ENCODE peak calls at places on chromosomes 13 and 19, in nine cellular contexts. C, V, F, O, J, E, B, T and D are unnamed samples.
A peak's percentile ranks its signal among the peaks of the same experiment; 100 is the strongest.

GRCh38 chr19:535017-535835 is 3.7 kb downstream of the CDC34 start:
- DNase-seq in C (peak; percentile 23), V (no peak), F (peak; percentile 67), O (no peak), J (peak; percentile 42), E (no peak), B (no peak), T (no peak), D (no peak)

GRCh38 chr19:44948237-44948636 is 2.4 kb downstream of the APOC2 start:
- DNase-seq in C (no peak), V (no peak), F (no peak), O (no peak), J (no peak), E (no peak), B (no peak), T (no peak), D (no peak)

GRCh38 chr13:35694549-35695233 is 218.2 kb upstream of the MAB21L1 start:
- DNase-seq in C (no peak), V (no peak), F (no peak), O (no peak), J (no peak), E (no peak), B (no peak), T (no peak), D (no peak)

GRCh38 chr13:105518086-105518485 is 1017.4 kb downstream of the EFNB2 start:
- DNase-seq in C (peak; percentile 1), V (no peak), F (no peak), O (no peak), J (no peak), E (no peak), B (no peak), T (no peak), D (peak; percentile 31)

GRCh38 chr19:15971217-15971616 is 22.4 kb downstream of the OR10H4 start:
- DNase-seq in C (no peak), V (no peak), F (no peak), O (no peak), J (no peak), E (no peak), B (no peak), T (no peak), D (no peak)

GRCh38 chr19:1811472-1811894 is 593 bp downstream of the ATP8B3 start:
- DNase-seq in C (peak; percentile 72), V (no peak), F (peak; percentile 80), O (peak; percentile 14), J (peak; percentile 95), E (no peak), B (peak; percentile 56), T (no peak), D (no peak)

GRCh38 chr13:22839554-22840286 is 341.1 kb upstream of the SGCG start:
- DNase-seq in C (no peak), V (no peak), F (no peak), O (peak; percentile 2), J (no peak), E (no peak), B (no peak), T (no peak), D (no peak)

GRCh38 chr13:106990594-106990993 is 422.7 kb upstream of the ARGLU1 start:
- DNase-seq in C (no peak), V (no peak), F (no peak), O (no peak), J (no peak), E (no peak), B (no peak), T (no peak), D (no peak)

GRCh38 chr19:43777163-43777700 is 3.5 kb downstream of the KCNN4 start:
- DNase-seq in C (no peak), V (no peak), F (peak; percentile 48), O (no peak), J (no peak), E (no peak), B (no peak), T (no peak), D (no peak)

GRCh38 chr13:114248011-114248410 is 13.3 kb downstream of the CDC16 start:
- DNase-seq in C (no peak), V (no peak), F (no peak), O (no peak), J (no peak), E (no peak), B (no peak), T (no peak), D (peak; percentile 60)

GRCh38 chr13:110759710-110760109 is 46.2 kb downstream of the ING1 start:
- DNase-seq in C (peak; percentile 94), V (no peak), F (no peak), O (no peak), J (peak; percentile 42), E (no peak), B (no peak), T (no peak), D (no peak)

GRCh38 chr19:44909775-44910174 is 4.2 kb downstream of the APOE start:
- DNase-seq in C (no peak), V (no peak), F (no peak), O (no peak), J (no peak), E (no peak), B (no peak), T (no peak), D (no peak)

GRCh38 chr13:73365681-73366080 is 306.9 kb downstream of the KLF5 start:
- DNase-seq in C (no peak), V (no peak), F (no peak), O (no peak), J (peak; percentile 59), E (no peak), B (no peak), T (no peak), D (no peak)

GRCh38 chr13:20430296-20430695 is 95.4 kb downstream of the CRYL1 start:
- DNase-seq in C (no peak), V (no peak), F (no peak), O (no peak), J (no peak), E (no peak), B (no peak), T (no peak), D (no peak)

DNA sequence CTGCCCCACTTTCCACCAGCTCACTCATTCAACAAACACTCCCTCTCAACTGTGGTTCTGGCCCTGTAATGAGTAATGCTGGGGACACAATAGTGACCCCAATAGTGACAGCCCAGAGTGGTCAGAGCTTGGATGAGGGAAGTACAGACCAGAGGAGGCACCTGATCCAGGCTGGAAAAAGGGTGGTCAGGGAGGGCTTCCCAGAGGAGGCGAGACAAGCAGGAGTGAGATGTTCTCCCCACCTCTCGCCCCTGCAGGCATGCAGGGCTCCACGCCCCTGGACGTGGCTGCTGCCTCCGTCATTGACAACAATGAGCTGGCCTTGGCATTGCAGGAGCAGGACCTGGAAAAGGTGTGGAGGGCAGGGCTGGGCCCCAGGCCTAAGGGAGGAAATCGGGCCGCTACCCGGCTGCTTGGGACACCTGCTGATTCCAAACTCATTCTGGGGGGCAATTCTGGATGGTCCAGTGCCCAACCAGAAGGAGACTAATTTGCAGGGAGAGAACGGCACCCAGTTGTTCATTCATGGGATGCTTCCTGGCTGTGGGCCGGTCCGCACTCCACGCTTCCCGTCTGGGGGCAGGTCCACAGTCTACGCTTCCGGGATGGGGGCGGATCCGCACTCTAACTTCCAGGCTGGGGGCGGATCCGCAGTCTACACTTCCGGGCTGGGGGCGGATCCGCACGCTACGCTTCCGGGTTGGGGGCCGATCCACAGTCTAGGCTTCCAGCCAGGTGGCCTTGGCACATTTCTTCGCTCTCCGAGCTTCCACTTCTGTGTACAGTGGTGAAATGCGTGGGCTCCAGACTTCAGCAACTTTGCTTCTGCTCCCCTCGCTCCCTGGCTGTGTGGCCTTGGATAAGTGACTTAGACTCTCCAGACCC is 63.4 kb downstream of the RYR1 start:
- DNase-seq in C (peak; percentile 39), V (no peak), F (no peak), O (no peak), J (no peak), E (no peak), B (peak; percentile 20), T (no peak), D (no peak)
- H3K4me3 ChIP-seq in C (peak overlapping the region; percentile 7), V (no peak overlapping the region), F (no peak overlapping the region), O (no peak overlapping the region), J (no peak overlapping the region), E (no peak overlapping the region), B (no peak overlapping the region), T (no peak overlapping the region), D (no peak overlapping the region)

GRCh38 chr13:54445453-54445852 is 1416.8 kb downstream of the OLFM4 start:
- DNase-seq in C (no peak), V (no peak), F (no peak), O (no peak), J (no peak), E (no peak), B (no peak), T (no peak), D (no peak)

GRCh38 chr13:54445865-54446264 is 1417.3 kb downstream of the OLFM4 start:
- DNase-seq in C (no peak), V (no peak), F (no peak), O (no peak), J (no peak), E (no peak), B (no peak), T (no peak), D (no peak)

GRCh38 chr13:54449922-54450321 is 1421.3 kb downstream of the OLFM4 start:
- DNase-seq in C (no peak), V (no peak), F (no peak), O (no peak), J (peak; percentile 23), E (no peak), B (no peak), T (no peak), D (no peak)
- TF ChIP-seq CTCF in C (no peak), V (no peak), F (no peak), O (no peak), J (peak; percentile 34), E (peak; percentile 52), B (no peak), T (no peak), D (no peak)

GRCh38 chr13:33281951-33282595 is 3.5 kb downstream of the STARD13 start:
- DNase-seq in C (peak; percentile 91), V (no peak), F (no peak), O (no peak), J (peak; percentile 76), E (no peak), B (no peak), T (no peak), D (no peak)

GRCh38 chr13:33283195-33283910 is 2.2 kb downstream of the STARD13 start:
- DNase-seq in C (peak; percentile 38), V (no peak), F (no peak), O (no peak), J (no peak), E (no peak), B (no peak), T (no peak), D (no peak)

GRCh38 chr13:33284916-33285315 is 639 bp downstream of the STARD13 start:
- DNase-seq in C (peak; percentile 53), V (no peak), F (no peak), O (no peak), J (peak; percentile 53), E (no peak), B (no peak), T (no peak), D (no peak)

GRCh38 chr13:33285420-33286124 is at the start of gene STARD13:
- DNase-seq in C (peak; percentile 97), V (peak; percentile 16), F (peak; percentile 94), O (peak; percentile 93), J (peak; percentile 96), E (peak; percentile 91), B (peak; percentile 94), T (peak; percentile 20), D (peak; percentile 94)

GRCh38 chr13:33284016-33284415 is 1.5 kb downstream of the STARD13 start:
- DNase-seq in C (peak; percentile 64), V (no peak), F (no peak), O (no peak), J (no peak), E (no peak), B (no peak), T (no peak), D (no peak)
- H3K4me3 ChIP-seq in C (peak overlapping the region; percentile 92), V (no peak overlapping the region), F (no peak overlapping the region), O (peak overlapping the region; percentile 49), J (peak overlapping the region; percentile 83), E (no peak overlapping the region), B (peak overlapping the region; percentile 56), T (peak overlapping the region; percentile 31), D (peak overlapping the region; percentile 95)

GRCh38 chr19:38718747-38719543 is 25.3 kb downstream of the CAPN12 start:
- DNase-seq in C (no peak), V (no peak), F (peak; percentile 69), O (peak; percentile 59), J (no peak), E (peak; percentile 44), B (peak; percentile 63), T (no peak), D (no peak)
- TF ChIP-seq CTCF in C (peak; percentile 19), V (no peak), F (no peak), O (peak; percentile 63), J (peak; percentile 36), E (peak; percentile 48), B (peak; percentile 54), T (no peak), D (peak; percentile 51)